ENCODE peak calls at places on chromosome 22, in eight cellular contexts. K is HCT116, R is thoracic aorta, M is PC-3, G is transverse colon, Y is NT2/D1, F is psoas muscle, P is PC-9. T is an unnamed sample. For H3K4me1, the result is how much of the 10 kb centered on the place peaks cover.

GRCh38 chr22:25668437-25668836 is 73.6 kb upstream of the MYO18B start:
- DNase-seq in K (no peak), R (no peak), M (no peak), G (no peak), Y (no peak), F (peak), P (no peak), T (no peak)

GRCh38 chr22:48050836-48051235 is 1288.4 kb downstream of the TBC1D22A start:
- DNase-seq in K (no peak), R (no peak), M (no peak), G (no peak), Y (no peak), F (no peak), P (no peak), T (no peak)

GRCh38 chr22:17754233-17754925 is 19.9 kb downstream of the BID start:
- DNase-seq in K (no peak), R (no peak), M (peak), G (no peak), Y (no peak), F (no peak), P (no peak), T (peak)

GRCh38 chr22:34454598-34454997 is 534.3 kb upstream of the LARGE1 start:
- DNase-seq in K (no peak), R (no peak), M (no peak), G (no peak), Y (no peak), F (no peak), P (no peak), T (no peak)

GRCh38 chr22:37749831-37750595 is 53.2 kb downstream of the TRIOBP start:
- DNase-seq in K (no peak), R (no peak), M (no peak), G (no peak), Y (no peak), F (no peak), P (no peak), T (no peak)

GRCh38 chr22:35575116-35575748 is 34.6 kb downstream of the RASD2 start:
- DNase-seq in K (no peak), R (no peak), M (no peak), G (no peak), Y (no peak), F (no peak), P (no peak), T (no peak)

GRCh38 chr22:49191506-49191980 is 636.1 kb downstream of the BRD1 start:
- DNase-seq in K (no peak), R (no peak), M (no peak), G (no peak), Y (no peak), F (no peak), P (no peak), T (no peak)

GRCh38 chr22:28398355-28398754 is 281.3 kb downstream of the TTC28 start:
- DNase-seq in K (no peak), R (no peak), M (no peak), G (no peak), Y (no peak), F (no peak), P (no peak), T (no peak)

GRCh38 chr22:20398420-20398819 is 4.5 kb downstream of the ZNF74 start:
- DNase-seq in K (no peak), R (no peak), M (no peak), G (no peak), Y (no peak), F (no peak), P (no peak), T (no peak)

GRCh38 chr22:30337461-30337778 is 10.7 kb upstream of the TBC1D10A start:
- DNase-seq in K (no peak), R (no peak), M (no peak), G (no peak), Y (no peak), F (no peak), P (no peak), T (no peak)

GRCh38 chr22:48147404-48147803 is 1385.0 kb downstream of the TBC1D22A start:
- DNase-seq in K (no peak), R (no peak), M (no peak), G (no peak), Y (no peak), F (no peak), P (no peak), T (no peak)

GRCh38 chr22:47446331-47446730 is 683.9 kb downstream of the TBC1D22A start:
- DNase-seq in K (no peak), R (no peak), M (no peak), G (no peak), Y (no peak), F (no peak), P (no peak), T (no peak)

GRCh38 chr22:38572065-38572464 is 2.1 kb upstream of the DMC1 start:
- DNase-seq in K (peak), R (no peak), M (peak), G (peak), Y (no peak), F (no peak), P (peak), T (peak)

GRCh38 chr22:37806409-37807338 is 1.1 kb upstream of the GCAT start:
- DNase-seq in K (no peak), R (no peak), M (peak), G (no peak), Y (no peak), F (no peak), P (no peak), T (peak)

GRCh38 chr22:36808611-36809344 is 8.1 kb downstream of the PVALB start:
- DNase-seq in K (no peak), R (no peak), M (no peak), G (no peak), Y (no peak), F (no peak), P (peak), T (no peak)

GRCh38 chr22:47835726-47836125 is 1073.3 kb downstream of the TBC1D22A start:
- DNase-seq in K (peak), R (no peak), M (peak), G (no peak), Y (no peak), F (no peak), P (peak), T (no peak)

GRCh38 chr22:30655532-30655931 is 12.1 kb downstream of the DUSP18 start:
- DNase-seq in K (no peak), R (no peak), M (no peak), G (no peak), Y (peak), F (no peak), P (peak), T (no peak)

GRCh38 chr22:49104434-49104833 is 723.2 kb downstream of the BRD1 start:
- DNase-seq in K (no peak), R (no peak), M (no peak), G (no peak), Y (no peak), F (no peak), P (no peak), T (no peak)

GRCh38 chr22:30947163-30947820 is 21.3 kb downstream of the MORC2 start:
- DNase-seq in K (no peak), R (peak), M (no peak), G (peak), Y (no peak), F (no peak), P (no peak), T (no peak)

GRCh38 chr22:19800761-19801244 is 40.2 kb downstream of the TBX1 start:
- DNase-seq in K (no peak), R (no peak), M (no peak), G (no peak), Y (peak), F (no peak), P (no peak), T (peak)

GRCh38 chr22:28935713-28936112 is 52.3 kb downstream of the ZNRF3 start:
- DNase-seq in K (no peak), R (no peak), M (no peak), G (no peak), Y (no peak), F (no peak), P (no peak), T (no peak)

GRCh38 chr22:35959121-35959800 is 69.4 kb downstream of the RBFOX2 start:
- DNase-seq in K (no peak), R (no peak), M (no peak), G (no peak), Y (no peak), F (no peak), P (no peak), T (no peak)

GRCh38 chr22:33726294-33726711 is 194.0 kb downstream of the LARGE1 start:
- DNase-seq in K (no peak), R (no peak), M (peak), G (no peak), Y (no peak), F (no peak), P (peak), T (no peak)

GRCh38 chr22:29704528-29705285 is 15.1 kb upstream of the CABP7 start:
- DNase-seq in K (no peak), R (no peak), M (peak), G (no peak), Y (no peak), F (no peak), P (no peak), T (peak)

GRCh38 chr22:28792491-28793383 is 7.6 kb downstream of the XBP1 start:
- DNase-seq in K (no peak), R (no peak), M (no peak), G (no peak), Y (no peak), F (no peak), P (no peak), T (no peak)

GRCh38 chr22:31923166-31923565 is 21.2 kb upstream of the YWHAH start:
- DNase-seq in K (no peak), R (no peak), M (no peak), G (peak), Y (no peak), F (peak), P (no peak), T (peak)

GRCh38 chr22:30874431-30875370 is 93.9 kb downstream of the MORC2 start:
- DNase-seq in K (no peak), R (no peak), M (no peak), G (no peak), Y (no peak), F (no peak), P (no peak), T (no peak)

GRCh38 chr22:21929253-21929652 is 23.4 kb downstream of the PPM1F start:
- DNase-seq in K (no peak), R (no peak), M (no peak), G (no peak), Y (no peak), F (no peak), P (no peak), T (no peak)

GRCh38 chr22:45551310-45552016 is 48.8 kb downstream of the FBLN1 start:
- DNase-seq in K (no peak), R (no peak), M (no peak), G (no peak), Y (no peak), F (peak), P (peak), T (no peak)

GRCh38 chr22:45553333-45554039 is 50.8 kb downstream of the FBLN1 start:
- DNase-seq in K (peak), R (peak), M (peak), G (peak), Y (peak), F (peak), P (peak), T (peak)

GRCh38 chr22:45552580-45553332 is 50.1 kb downstream of the FBLN1 start:
- DNase-seq in K (no peak), R (no peak), M (no peak), G (peak), Y (no peak), F (peak), P (peak), T (peak)

GRCh38 chr22:45550891-45551290 is 48.2 kb downstream of the FBLN1 start:
- DNase-seq in K (no peak), R (no peak), M (no peak), G (no peak), Y (no peak), F (no peak), P (no peak), T (no peak)

GRCh38 chr22:45552017-45552411 is 49.3 kb downstream of the FBLN1 start:
- DNase-seq in K (no peak), R (no peak), M (no peak), G (no peak), Y (no peak), F (no peak), P (no peak), T (peak)
- H3K4me1 ChIP-seq in K (under half), R (under half), M (under half), G (under half), Y (under half), F (under half), P (under half), T (under half)

GRCh38 chr22:23178512-23179254 is 1.6 kb upstream of the BCR start:
- DNase-seq in K (peak), R (no peak), M (peak), G (peak), Y (peak), F (peak), P (no peak), T (peak)

GRCh38 chr22:23179381-23180294 is 671 bp upstream of the BCR start:
- DNase-seq in K (no peak), R (peak), M (no peak), G (peak), Y (no peak), F (peak), P (no peak), T (peak)

GRCh38 chr22:23180893-23181762 is 819 bp downstream of the BCR start:
- DNase-seq in K (no peak), R (no peak), M (peak), G (peak), Y (no peak), F (peak), P (no peak), T (peak)

GRCh38 chr22:23181763-23182288 is 1.5 kb downstream of the BCR start:
- DNase-seq in K (no peak), R (no peak), M (no peak), G (no peak), Y (no peak), F (no peak), P (no peak), T (no peak)

DNA sequence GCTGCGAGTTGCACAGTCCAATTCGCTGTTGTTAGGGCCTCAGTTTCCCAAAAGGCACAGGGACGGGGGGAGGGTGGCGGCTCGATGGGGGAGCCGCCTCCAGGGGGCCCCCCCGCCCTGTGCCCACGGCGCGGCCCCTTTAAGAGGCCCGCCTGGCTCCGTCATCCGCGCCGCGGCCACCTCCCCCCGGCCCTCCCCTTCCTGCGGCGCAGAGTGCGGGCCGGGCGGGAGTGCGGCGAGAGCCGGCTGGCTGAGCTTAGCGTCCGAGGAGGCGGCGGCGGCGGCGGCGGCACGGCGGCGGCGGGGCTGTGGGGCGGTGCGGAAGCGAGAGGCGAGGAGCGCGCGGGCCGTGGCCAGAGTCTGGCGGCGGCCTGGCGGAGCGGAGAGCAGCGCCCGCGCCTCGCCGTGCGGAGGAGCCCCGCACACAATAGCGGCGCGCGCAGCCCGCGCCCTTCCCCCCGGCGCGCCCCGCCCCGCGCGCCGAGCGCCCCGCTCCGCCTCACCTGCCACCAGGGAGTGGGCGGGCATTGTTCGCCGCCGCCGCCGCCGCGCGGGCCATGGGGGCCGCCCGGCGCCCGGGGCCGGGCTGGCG is at the start of gene BCR:
- DNase-seq in K (peak), R (no peak), M (peak), G (peak), Y (no peak), F (peak), P (peak), T (peak)
- H3K4me1 ChIP-seq in K (under half), R (under half), M (under half), G (under half), Y (under half), F (under half), P (under half), T (half or more)

DNA sequence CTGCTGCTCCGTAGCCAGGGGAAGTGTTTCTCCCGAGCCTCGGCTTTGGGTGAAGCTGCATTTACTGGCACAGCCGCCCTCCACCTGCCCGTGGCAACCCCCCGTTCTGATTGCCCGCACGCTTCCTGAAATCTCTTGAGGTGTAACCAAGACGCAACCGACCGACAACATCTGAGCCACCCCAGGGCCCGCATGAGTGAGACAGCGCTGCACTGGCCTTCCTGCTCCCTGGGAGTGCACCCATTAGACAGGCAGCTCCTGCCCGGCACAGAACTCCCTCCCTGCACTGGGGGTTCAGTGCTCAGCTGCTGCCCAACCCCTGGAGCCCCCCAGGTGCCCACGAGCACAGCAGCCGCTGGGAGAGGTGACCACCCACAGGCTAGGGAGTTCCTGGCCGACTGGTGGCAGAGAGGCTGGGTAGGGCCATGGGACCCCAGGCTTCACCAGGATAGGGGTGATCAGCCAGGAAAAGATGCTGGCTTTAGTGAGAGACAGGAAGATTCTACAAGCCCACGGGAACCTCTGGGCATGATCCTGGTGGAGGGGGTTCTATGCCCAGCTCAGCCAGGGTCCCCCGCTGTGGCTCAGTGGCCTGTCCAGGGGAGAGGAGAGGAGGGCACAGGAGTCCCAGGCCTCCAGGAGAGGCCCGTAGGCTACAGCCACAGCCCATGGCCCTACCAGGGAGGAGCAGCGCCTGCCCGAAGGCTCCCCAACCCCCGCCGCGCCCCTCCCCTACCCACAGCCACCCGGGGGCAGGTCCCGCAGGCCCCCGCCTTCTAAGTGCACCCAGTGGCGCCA is 14.6 kb downstream of the PLXNB2 start:
- DNase-seq in K (no peak), R (no peak), M (no peak), G (no peak), Y (no peak), F (no peak), P (no peak), T (peak)
- H3K4me1 ChIP-seq in K (under half), R (under half), M (under half), G (under half), Y (under half), F (under half), P (half or more), T (half or more)

DNA sequence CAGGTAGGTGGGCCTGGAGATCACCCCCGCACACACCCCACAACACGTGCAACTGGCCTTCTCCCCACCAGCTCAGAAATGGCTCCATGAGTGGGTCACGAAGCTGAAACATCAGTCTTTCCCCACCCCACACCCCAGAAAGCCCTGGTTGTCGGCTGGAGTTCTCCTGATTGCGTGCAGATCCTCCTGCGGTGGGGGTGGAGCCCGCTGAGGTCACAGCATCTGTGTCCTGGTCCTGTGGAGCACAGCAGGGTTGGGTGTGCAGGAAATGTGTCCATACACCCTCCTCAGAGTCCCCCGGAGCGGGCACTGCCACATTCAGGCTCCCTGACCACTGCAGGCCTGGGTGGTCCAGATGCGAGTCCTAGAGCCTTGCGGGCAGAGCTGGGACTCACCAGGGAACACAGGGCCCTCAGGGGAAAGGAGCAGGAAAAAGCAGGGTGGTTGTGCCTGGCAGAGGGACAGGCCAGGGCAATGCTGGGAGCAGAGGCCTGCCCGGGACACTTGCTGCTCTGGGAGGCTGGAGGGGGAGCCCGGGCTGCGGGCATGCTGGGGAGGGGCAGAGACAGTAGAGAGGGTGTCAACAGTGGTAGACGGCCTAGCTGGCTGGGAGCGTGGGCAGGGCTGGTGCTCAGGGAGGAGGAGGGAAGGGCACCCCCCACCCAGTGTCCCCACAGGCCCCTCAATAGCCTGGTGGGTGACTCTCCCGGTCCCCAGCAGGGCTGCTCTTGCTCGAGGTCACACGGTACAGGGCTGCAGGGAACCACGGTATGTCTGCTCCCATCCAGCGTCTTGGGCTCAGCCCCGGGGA is 42.4 kb upstream of the PPARA start:
- DNase-seq in K (no peak), R (no peak), M (no peak), G (no peak), Y (no peak), F (no peak), P (no peak), T (no peak)
- H3K4me1 ChIP-seq in K (under half), R (half or more), M (under half), G (half or more), Y (under half), F (half or more), P (under half), T (half or more)

DNA sequence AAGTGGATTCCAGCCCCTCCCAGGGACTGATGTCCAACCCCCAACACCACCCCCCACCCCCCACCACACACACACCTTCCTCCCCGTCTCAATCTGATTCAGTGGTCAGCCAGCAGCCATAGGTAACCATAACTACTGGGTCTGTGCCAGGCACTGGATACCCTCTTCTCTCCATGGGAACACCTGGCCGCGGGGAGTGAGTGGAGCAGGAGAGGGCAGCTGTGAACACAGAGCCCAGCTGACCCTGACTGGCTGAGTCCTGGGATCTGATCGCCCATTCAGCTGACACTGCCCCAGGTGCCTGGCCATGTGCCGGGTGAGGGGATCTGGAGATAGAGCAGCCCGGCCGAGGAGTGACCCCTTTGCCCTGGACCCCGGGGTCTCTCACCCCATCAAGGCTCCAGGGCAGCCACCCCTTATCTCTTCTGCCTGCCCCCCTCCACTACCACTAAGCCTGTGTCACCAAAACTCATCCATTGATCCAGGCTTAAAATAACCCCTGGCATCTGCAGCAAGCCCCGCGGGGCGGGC is 2.6 kb upstream of the SHISA8 start:
- DNase-seq in K (no peak), R (no peak), M (no peak), G (no peak), Y (no peak), F (no peak), P (no peak), T (no peak)
- H3K4me1 ChIP-seq in K (under half), R (under half), M (under half), G (under half), Y (under half), F (under half), P (under half), T (under half)

GRCh38 chr22:45548991-45549736 is 46.5 kb downstream of the FBLN1 start:
- DNase-seq in K (peak), R (peak), M (peak), G (peak), Y (no peak), F (peak), P (peak), T (no peak)
- H3K4me1 ChIP-seq in K (under half), R (under half), M (under half), G (under half), Y (under half), F (under half), P (under half), T (under half)

GRCh38 chr22:27148025-27148424 is 490.6 kb downstream of the MIAT start:
- DNase-seq in K (no peak), R (no peak), M (no peak), G (no peak), Y (no peak), F (no peak), P (no peak), T (no peak)
- H3K4me1 ChIP-seq in K (under half), R (under half), M (under half), G (under half), Y (under half), F (under half), P (under half), T (under half)

GRCh38 chr22:24219750-24220149 is 25.1 kb downstream of the GGT5 start:
- DNase-seq in K (no peak), R (no peak), M (no peak), G (no peak), Y (no peak), F (no peak), P (no peak), T (no peak)
- H3K4me1 ChIP-seq in K (under half), R (under half), M (under half), G (under half), Y (under half), F (under half), P (under half), T (under half)

T was measured in upper lobe of left lung.